ENCODE peak calls at places on chromosomes 6 and 20, in five cellular contexts. M is neuronal stem cell, U is OCI-LY7, D is cardiac muscle cell, F is breast epithelium. V is an unnamed sample. For H3K4me1, the result is how much of the 10 kb centered on the place peaks cover.

GRCh38 chr20:64160118-64160517 is 4.1 kb upstream of the MYT1 start:
- DNase-seq in D (no peak), U (no peak), M (peak), F (no peak), V (peak)

GRCh38 chr6:40164345-40164755 is 230.1 kb upstream of the MOCS1 start:
- DNase-seq in F (no peak), D (no peak), U (no peak), M (no peak), V (no peak)

GRCh38 chr20:11267762-11268335 is 594.0 kb upstream of the JAG1 start:
- DNase-seq in M (no peak), D (peak), F (no peak), U (no peak), V (no peak)

GRCh38 chr20:36439040-36439730 is 102.1 kb upstream of the MYL9 start:
- DNase-seq in M (peak), U (peak), D (peak), F (peak), V (peak)

GRCh38 chr6:167947716-167948115 is 49.8 kb upstream of the KIF25 start:
- DNase-seq in M (no peak), F (no peak), U (no peak), D (no peak), V (no peak)

GRCh38 chr6:125008261-125008671 is 46.0 kb downstream of the RNF217 start:
- DNase-seq in D (no peak), U (no peak), F (no peak), M (no peak), V (no peak)

GRCh38 chr20:57957397-57958049 is 247.7 kb upstream of the PMEPA1 start:
- DNase-seq in M (no peak), F (no peak), D (no peak), U (no peak), V (no peak)

GRCh38 chr6:131765081-131765852 is 42.6 kb upstream of the ENPP1 start:
- DNase-seq in M (no peak), F (no peak), U (no peak), D (peak), V (no peak)

GRCh38 chr20:1893721-1894470 is 1.3 kb upstream of the SIRPA start:
- DNase-seq in U (no peak), D (no peak), M (no peak), F (peak), V (peak)

GRCh38 chr20:9439806-9440205 is 74.6 kb upstream of the LAMP5 start:
- DNase-seq in U (no peak), D (no peak), F (no peak), M (no peak), V (no peak)

GRCh38 chr20:1296922-1297321 is 30.8 kb downstream of the SNPH start:
- DNase-seq in D (no peak), U (no peak), F (no peak), M (no peak), V (no peak)

GRCh38 chr6:157637516-157637915 is 185.5 kb upstream of the SNX9 start:
- DNase-seq in D (no peak), U (no peak), M (no peak), F (no peak), V (no peak)

GRCh38 chr6:16578695-16579094 is 182.6 kb downstream of the ATXN1 start:
- DNase-seq in M (no peak), D (no peak), U (no peak), F (no peak), V (no peak)

GRCh38 chr20:21701171-21701876 is 4.1 kb upstream of the PAX1 start:
- DNase-seq in M (no peak), D (no peak), U (no peak), F (no peak), V (no peak)

GRCh38 chr20:63659370-63659769 is 1.3 kb downstream of the RTEL1 start:
- DNase-seq in F (no peak), D (no peak), U (no peak), M (no peak), V (no peak)

GRCh38 chr20:32190608-32191415 is 16.7 kb downstream of the PLAGL2 start:
- DNase-seq in U (no peak), D (no peak), F (no peak), M (no peak), V (no peak)

GRCh38 chr6:125114248-125114858 is 39.2 kb upstream of the TPD52L1 start:
- DNase-seq in F (no peak), U (peak), M (no peak), D (peak), V (no peak)

GRCh38 chr6:41428995-41429417 is 93.6 kb downstream of the NCR2 start:
- DNase-seq in D (peak), M (no peak), U (no peak), F (no peak), V (no peak)

GRCh38 chr20:35226775-35227681 is 538 bp downstream of the MMP24 start:
- DNase-seq in F (no peak), U (peak), D (peak), M (peak), V (peak)
- H3K4me3 ChIP-seq in F (peak), U (no peak), D (no peak), M (peak), V (peak)

DNA sequence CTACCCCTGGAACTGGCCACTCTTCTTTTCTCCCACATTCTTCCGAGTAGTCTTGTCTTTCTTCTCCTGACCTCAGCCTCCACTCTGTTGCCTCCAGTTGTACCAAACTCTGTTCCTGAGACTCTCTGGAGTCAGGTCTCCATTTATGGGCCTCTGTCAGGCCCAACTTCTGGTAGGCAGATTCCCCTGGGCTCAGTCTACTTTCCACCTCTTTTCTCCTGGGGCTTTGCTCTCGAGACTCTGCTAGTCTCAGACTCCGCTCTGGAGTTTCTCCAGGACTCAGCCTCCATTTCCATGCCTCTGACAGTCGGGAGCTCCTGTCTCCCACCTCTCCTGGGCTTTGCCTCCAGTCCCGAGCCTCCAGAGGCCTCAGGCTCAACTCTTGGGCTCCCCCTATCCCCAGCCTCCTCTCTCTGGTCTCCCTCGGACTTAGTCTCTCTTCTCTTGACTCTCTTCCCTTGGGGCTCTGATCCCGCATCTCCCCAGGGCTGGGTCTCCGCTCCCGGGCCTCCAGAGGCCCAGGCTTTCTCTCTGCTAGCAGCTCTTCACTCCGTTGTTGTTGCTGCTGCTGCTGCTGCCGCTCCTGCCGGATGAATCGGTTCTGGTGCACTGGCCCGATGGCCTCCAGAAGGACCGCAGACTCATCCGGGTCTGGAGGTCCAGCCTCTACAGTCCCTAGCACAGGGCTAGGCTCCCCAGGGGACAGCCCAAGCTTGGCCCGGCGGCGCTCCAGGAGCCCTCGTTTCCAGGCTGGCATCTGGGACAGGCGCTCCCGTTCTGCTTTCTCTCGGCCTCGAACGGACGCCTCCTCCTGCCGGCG is 1.1 kb downstream of the PPP1R18 start:
- DNase-seq in M (no peak), U (peak), F (no peak), D (no peak), V (peak)
- H3K4me1 ChIP-seq in M (half or more), U (under half), F (under half), D (half or more), V (under half)

GRCh38 chr20:50931048-50931305 is 260 bp downstream of the ADNP start:
- DNase-seq in M (no peak), F (no peak), D (no peak), U (no peak), V (no peak)
- H3K4me3 ChIP-seq in M (peak), F (peak), D (peak), U (peak), V (peak)

GRCh38 chr6:32436995-32437836 is 2.5 kb upstream of the HLA-DRA start:
- DNase-seq in M (no peak), U (peak), F (no peak), D (peak), V (no peak)
- H3K4me1 ChIP-seq in M (under half), U (half or more), F (under half), D (under half), V (under half)

GRCh38 chr6:106973841-106974336 is 640 bp downstream of the CD24 start:
- DNase-seq in F (peak), M (peak), D (no peak), U (peak), V (no peak)

GRCh38 chr6:106973018-106973840 is 1.3 kb downstream of the CD24 start:
- DNase-seq in F (peak), M (peak), D (no peak), U (peak), V (no peak)

GRCh38 chr6:106974337-106974998 is at the start of gene CD24:
- DNase-seq in D (no peak), M (peak), U (peak), F (peak), V (peak)

GRCh38 chr6:106974999-106975698 is 620 bp upstream of the CD24 start:
- DNase-seq in D (peak), M (peak), F (peak), U (peak), V (peak)

DNA sequence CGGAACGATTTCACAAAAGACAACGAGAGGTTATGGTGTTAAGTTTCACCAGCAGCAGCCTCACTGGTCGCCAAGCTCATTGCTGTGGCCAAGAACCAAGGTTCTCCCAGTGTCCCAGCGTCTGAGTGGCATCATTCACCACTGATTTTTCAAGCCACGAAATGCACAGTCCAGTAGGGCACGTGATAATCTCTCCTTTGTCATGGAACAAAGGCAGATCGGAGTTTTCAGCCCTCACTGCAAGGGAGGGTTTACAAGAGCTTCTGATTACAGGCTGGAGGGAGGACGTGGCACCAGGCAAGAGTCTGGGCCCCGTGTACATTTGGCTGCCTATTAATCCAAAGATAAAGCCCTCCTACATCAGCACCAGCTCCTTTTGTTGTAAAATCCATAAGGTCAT is 2.0 kb downstream of the CD24 start:
- DNase-seq in U (peak), M (peak), F (no peak), D (no peak), V (no peak)
- H3K4me3 ChIP-seq in U (peak), M (peak), F (peak), D (peak), V (no peak)

DNA sequence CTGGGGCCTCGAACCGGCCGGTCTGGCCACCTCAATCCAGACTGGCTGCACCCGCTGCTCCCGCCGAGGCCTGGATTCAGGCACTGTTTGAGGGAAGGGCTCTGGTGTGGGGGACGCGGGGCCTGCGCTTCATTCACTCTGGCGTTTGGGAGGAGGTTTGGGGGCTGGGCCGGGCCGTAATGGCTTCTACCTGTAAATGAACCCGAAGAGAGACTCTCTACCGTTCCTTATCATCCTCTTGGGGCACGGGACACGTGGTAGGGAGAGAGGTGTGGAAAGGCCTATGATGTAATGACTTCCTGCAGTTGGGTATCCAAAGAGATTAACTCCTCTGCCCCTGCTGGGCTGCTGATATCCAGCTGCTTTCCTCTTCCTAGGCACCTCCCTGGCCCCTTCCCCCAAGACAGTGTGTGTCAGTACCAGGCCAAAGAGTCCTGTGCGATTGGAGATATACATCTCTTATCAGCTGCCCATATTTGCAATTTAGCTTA is 1.8 kb downstream of the FOXO3 start:
- DNase-seq in F (no peak), M (peak), U (no peak), D (peak), V (peak)
- H3K4me1 ChIP-seq in F (under half), M (under half), U (under half), D (under half), V (under half)

V was measured in left lung.